ENCODE peak calls at places on chromosomes 2 and 18, in ten cellular contexts. One of them, this sample, is unnamed.

GRCh38 chr2:191860760-191861466 is 14.0 kb upstream of the CAVIN2 start:
- DNase-seq in SJSA1: no peak
- DNase-seq in IMR-90: no peak
- DNase-seq in astrocyte: no peak
- DNase-seq in heart right ventricle: no peak
- DNase-seq in fibroblast of lung: no peak
- DNase-seq in colonic mucosa: no peak
- DNase-seq in transverse colon: no peak
- DNase-seq in dorsolateral prefrontal cortex: no peak
- DNase-seq in mammary epithelial cell: no peak
- DNase-seq in this sample: no peak

GRCh38 chr2:146992057-146992456 is 852.8 kb upstream of the ACVR2A start:
- DNase-seq in SJSA1: no peak
- DNase-seq in IMR-90: peak
- DNase-seq in astrocyte: peak
- DNase-seq in heart right ventricle: no peak
- DNase-seq in fibroblast of lung: peak
- DNase-seq in colonic mucosa: no peak
- DNase-seq in transverse colon: no peak
- DNase-seq in dorsolateral prefrontal cortex: no peak
- DNase-seq in mammary epithelial cell: no peak
- DNase-seq in this sample: no peak

GRCh38 chr2:140916410-140916809 is 1214.4 kb downstream of the LRP1B start:
- DNase-seq in SJSA1: no peak
- DNase-seq in IMR-90: no peak
- DNase-seq in astrocyte: no peak
- DNase-seq in heart right ventricle: no peak
- DNase-seq in fibroblast of lung: no peak
- DNase-seq in colonic mucosa: no peak
- DNase-seq in transverse colon: no peak
- DNase-seq in dorsolateral prefrontal cortex: no peak
- DNase-seq in mammary epithelial cell: peak
- DNase-seq in this sample: no peak

GRCh38 chr2:229800997-229801754 is 86.8 kb upstream of the DNER start:
- DNase-seq in SJSA1: peak
- DNase-seq in IMR-90: peak
- DNase-seq in astrocyte: peak
- DNase-seq in heart right ventricle: peak
- DNase-seq in fibroblast of lung: peak
- DNase-seq in colonic mucosa: peak
- DNase-seq in transverse colon: peak
- DNase-seq in dorsolateral prefrontal cortex: peak
- DNase-seq in mammary epithelial cell: peak
- DNase-seq in this sample: no peak

GRCh38 chr18:68467966-68468365 is 246.9 kb downstream of the TMX3 start:
- DNase-seq in SJSA1: no peak
- DNase-seq in IMR-90: no peak
- DNase-seq in astrocyte: no peak
- DNase-seq in heart right ventricle: no peak
- DNase-seq in fibroblast of lung: no peak
- DNase-seq in colonic mucosa: no peak
- DNase-seq in transverse colon: no peak
- DNase-seq in dorsolateral prefrontal cortex: no peak
- DNase-seq in mammary epithelial cell: no peak
- DNase-seq in this sample: no peak

GRCh38 chr2:54052825-54053718 is 62.3 kb upstream of the ACYP2 start:
- DNase-seq in SJSA1: no peak
- DNase-seq in IMR-90: no peak
- DNase-seq in astrocyte: no peak
- DNase-seq in heart right ventricle: no peak
- DNase-seq in fibroblast of lung: no peak
- DNase-seq in colonic mucosa: no peak
- DNase-seq in transverse colon: no peak
- DNase-seq in dorsolateral prefrontal cortex: no peak
- DNase-seq in mammary epithelial cell: peak
- DNase-seq in this sample: no peak

GRCh38 chr2:56077352-56077915 is 106.4 kb upstream of the CCDC85A start:
- DNase-seq in SJSA1: no peak
- DNase-seq in IMR-90: peak
- DNase-seq in astrocyte: peak
- DNase-seq in heart right ventricle: no peak
- DNase-seq in fibroblast of lung: no peak
- DNase-seq in colonic mucosa: peak
- DNase-seq in transverse colon: no peak
- DNase-seq in dorsolateral prefrontal cortex: no peak
- DNase-seq in mammary epithelial cell: peak
- DNase-seq in this sample: no peak

GRCh38 chr2:29115797-29116781 is 874 bp downstream of the CLIP4 start:
- DNase-seq in SJSA1: peak
- DNase-seq in IMR-90: peak
- DNase-seq in astrocyte: peak
- DNase-seq in heart right ventricle: peak
- DNase-seq in fibroblast of lung: peak
- DNase-seq in colonic mucosa: peak
- DNase-seq in transverse colon: peak
- DNase-seq in dorsolateral prefrontal cortex: peak
- DNase-seq in mammary epithelial cell: peak
- DNase-seq in this sample: no peak

GRCh38 chr2:133171396-133172004 is 396.8 kb downstream of the NCKAP5 start:
- DNase-seq in SJSA1: peak
- DNase-seq in IMR-90: peak
- DNase-seq in astrocyte: peak
- DNase-seq in heart right ventricle: peak
- DNase-seq in fibroblast of lung: peak
- DNase-seq in colonic mucosa: peak
- DNase-seq in transverse colon: no peak
- DNase-seq in dorsolateral prefrontal cortex: no peak
- DNase-seq in mammary epithelial cell: peak
- DNase-seq in this sample: no peak

GRCh38 chr2:146124741-146125140 is 1604.8 kb upstream of the ZEB2 start:
- DNase-seq in SJSA1: no peak
- DNase-seq in IMR-90: peak
- DNase-seq in astrocyte: peak
- DNase-seq in heart right ventricle: no peak
- DNase-seq in fibroblast of lung: peak
- DNase-seq in colonic mucosa: no peak
- DNase-seq in transverse colon: no peak
- DNase-seq in dorsolateral prefrontal cortex: no peak
- DNase-seq in mammary epithelial cell: peak
- DNase-seq in this sample: no peak

GRCh38 chr18:49668583-49669290 is 106.9 kb downstream of the LIPG start:
- DNase-seq in SJSA1: no peak
- DNase-seq in IMR-90: no peak
- DNase-seq in astrocyte: peak
- DNase-seq in heart right ventricle: peak
- DNase-seq in fibroblast of lung: peak
- DNase-seq in colonic mucosa: peak
- DNase-seq in transverse colon: peak
- DNase-seq in dorsolateral prefrontal cortex: no peak
- DNase-seq in mammary epithelial cell: no peak
- DNase-seq in this sample: no peak

GRCh38 chr2:86633094-86633740 is 9.6 kb upstream of the RNF103 start:
- DNase-seq in SJSA1: no peak
- DNase-seq in IMR-90: no peak
- DNase-seq in astrocyte: no peak
- DNase-seq in heart right ventricle: peak
- DNase-seq in fibroblast of lung: no peak
- DNase-seq in colonic mucosa: peak
- DNase-seq in transverse colon: peak
- DNase-seq in dorsolateral prefrontal cortex: no peak
- DNase-seq in mammary epithelial cell: no peak
- DNase-seq in this sample: no peak

GRCh38 chr2:26299488-26300092 is 46.4 kb upstream of the SELENOI start:
- DNase-seq in SJSA1: no peak
- DNase-seq in IMR-90: peak
- DNase-seq in astrocyte: peak
- DNase-seq in heart right ventricle: peak
- DNase-seq in fibroblast of lung: peak
- DNase-seq in colonic mucosa: peak
- DNase-seq in transverse colon: peak
- DNase-seq in dorsolateral prefrontal cortex: no peak
- DNase-seq in mammary epithelial cell: peak
- DNase-seq in this sample: no peak

GRCh38 chr2:219658861-219659260 is 31.4 kb downstream of the SLC4A3 start:
- DNase-seq in SJSA1: no peak
- DNase-seq in IMR-90: no peak
- DNase-seq in astrocyte: no peak
- DNase-seq in heart right ventricle: no peak
- DNase-seq in fibroblast of lung: no peak
- DNase-seq in colonic mucosa: no peak
- DNase-seq in transverse colon: no peak
- DNase-seq in dorsolateral prefrontal cortex: no peak
- DNase-seq in mammary epithelial cell: no peak
- DNase-seq in this sample: no peak

DNA sequence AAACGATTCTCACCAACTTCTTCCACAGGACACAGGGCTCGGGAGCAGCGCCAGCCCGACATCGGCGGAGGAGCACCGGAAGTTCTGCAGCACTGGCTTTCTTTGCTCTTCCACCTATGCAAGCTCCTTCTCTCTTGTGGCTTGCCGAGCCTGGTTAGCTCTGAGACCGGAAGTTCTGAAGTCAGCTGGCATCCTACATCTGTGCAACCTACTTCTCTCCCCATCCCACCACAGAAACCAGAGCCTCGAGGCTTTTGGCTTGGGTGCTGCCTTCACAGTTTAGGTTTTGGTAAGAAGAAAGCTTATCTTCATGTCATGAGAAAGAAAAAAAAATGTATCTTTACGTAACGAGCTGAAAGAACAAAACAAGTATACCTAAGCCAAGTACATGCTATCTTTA is 111.7 kb downstream of the ANKRD44 start:
- DNase-seq in SJSA1: no peak
- DNase-seq in IMR-90: no peak
- DNase-seq in astrocyte: no peak
- DNase-seq in heart right ventricle: peak
- DNase-seq in fibroblast of lung: no peak
- DNase-seq in colonic mucosa: peak
- DNase-seq in transverse colon: peak
- DNase-seq in dorsolateral prefrontal cortex: peak
- DNase-seq in mammary epithelial cell: peak
- DNase-seq in this sample: no peak
- H3K27ac ChIP-seq in SJSA1: no peak
- H3K27ac ChIP-seq in IMR-90: no peak
- H3K27ac ChIP-seq in astrocyte: no peak
- H3K27ac ChIP-seq in heart right ventricle: peak
- H3K27ac ChIP-seq in fibroblast of lung: no peak
- H3K27ac ChIP-seq in colonic mucosa: peak
- H3K27ac ChIP-seq in transverse colon: peak
- H3K27ac ChIP-seq in dorsolateral prefrontal cortex: no peak
- H3K27ac ChIP-seq in mammary epithelial cell: no peak
- H3K27ac ChIP-seq in this sample: no peak

GRCh38 chr18:6728809-6729246 is 688 bp upstream of the ARHGAP28 start:
- DNase-seq in SJSA1: no peak
- DNase-seq in IMR-90: no peak
- DNase-seq in astrocyte: peak
- DNase-seq in heart right ventricle: no peak
- DNase-seq in fibroblast of lung: no peak
- DNase-seq in colonic mucosa: no peak
- DNase-seq in transverse colon: no peak
- DNase-seq in dorsolateral prefrontal cortex: no peak
- DNase-seq in mammary epithelial cell: no peak
- DNase-seq in this sample: no peak
- H3K4me3 ChIP-seq in SJSA1: peak
- H3K4me3 ChIP-seq in IMR-90: peak
- H3K4me3 ChIP-seq in astrocyte: peak
- H3K4me3 ChIP-seq in heart right ventricle: peak
- H3K4me3 ChIP-seq in fibroblast of lung: peak
- H3K4me3 ChIP-seq in colonic mucosa: peak
- H3K4me3 ChIP-seq in transverse colon: no peak
- H3K4me3 ChIP-seq in dorsolateral prefrontal cortex: peak
- H3K4me3 ChIP-seq in mammary epithelial cell: peak
- H3K4me3 ChIP-seq in this sample: peak

GRCh38 chr18:9878095-9878494 is 7.7 kb upstream of the TXNDC2 start:
- DNase-seq in SJSA1: no peak
- DNase-seq in IMR-90: no peak
- DNase-seq in astrocyte: no peak
- DNase-seq in heart right ventricle: no peak
- DNase-seq in fibroblast of lung: no peak
- DNase-seq in colonic mucosa: no peak
- DNase-seq in transverse colon: no peak
- DNase-seq in dorsolateral prefrontal cortex: no peak
- DNase-seq in mammary epithelial cell: no peak
- DNase-seq in this sample: no peak

GRCh38 chr18:9878783-9879242 is 7.0 kb upstream of the TXNDC2 start:
- DNase-seq in SJSA1: no peak
- DNase-seq in IMR-90: no peak
- DNase-seq in astrocyte: no peak
- DNase-seq in heart right ventricle: no peak
- DNase-seq in fibroblast of lung: no peak
- DNase-seq in colonic mucosa: no peak
- DNase-seq in transverse colon: no peak
- DNase-seq in dorsolateral prefrontal cortex: no peak
- DNase-seq in mammary epithelial cell: no peak
- DNase-seq in this sample: no peak

GRCh38 chr18:9876523-9876866 is 9.3 kb upstream of the TXNDC2 start:
- DNase-seq in SJSA1: no peak
- DNase-seq in IMR-90: no peak
- DNase-seq in astrocyte: no peak
- DNase-seq in heart right ventricle: no peak
- DNase-seq in fibroblast of lung: no peak
- DNase-seq in colonic mucosa: no peak
- DNase-seq in transverse colon: no peak
- DNase-seq in dorsolateral prefrontal cortex: no peak
- DNase-seq in mammary epithelial cell: no peak
- DNase-seq in this sample: no peak

GRCh38 chr18:9877655-9878014 is 8.1 kb upstream of the TXNDC2 start:
- DNase-seq in SJSA1: no peak
- DNase-seq in IMR-90: no peak
- DNase-seq in astrocyte: no peak
- DNase-seq in heart right ventricle: no peak
- DNase-seq in fibroblast of lung: no peak
- DNase-seq in colonic mucosa: no peak
- DNase-seq in transverse colon: no peak
- DNase-seq in dorsolateral prefrontal cortex: no peak
- DNase-seq in mammary epithelial cell: no peak
- DNase-seq in this sample: no peak

GRCh38 chr18:9876867-9877654 is 8.7 kb upstream of the TXNDC2 start:
- DNase-seq in SJSA1: peak
- DNase-seq in IMR-90: peak
- DNase-seq in astrocyte: peak
- DNase-seq in heart right ventricle: peak
- DNase-seq in fibroblast of lung: peak
- DNase-seq in colonic mucosa: no peak
- DNase-seq in transverse colon: no peak
- DNase-seq in dorsolateral prefrontal cortex: no peak
- DNase-seq in mammary epithelial cell: peak
- DNase-seq in this sample: no peak
- H3K27ac ChIP-seq in SJSA1: peak
- H3K27ac ChIP-seq in IMR-90: peak
- H3K27ac ChIP-seq in astrocyte: peak
- H3K27ac ChIP-seq in heart right ventricle: peak
- H3K27ac ChIP-seq in fibroblast of lung: peak
- H3K27ac ChIP-seq in colonic mucosa: peak
- H3K27ac ChIP-seq in transverse colon: peak
- H3K27ac ChIP-seq in dorsolateral prefrontal cortex: no peak
- H3K27ac ChIP-seq in mammary epithelial cell: peak
- H3K27ac ChIP-seq in this sample: peak

DNA sequence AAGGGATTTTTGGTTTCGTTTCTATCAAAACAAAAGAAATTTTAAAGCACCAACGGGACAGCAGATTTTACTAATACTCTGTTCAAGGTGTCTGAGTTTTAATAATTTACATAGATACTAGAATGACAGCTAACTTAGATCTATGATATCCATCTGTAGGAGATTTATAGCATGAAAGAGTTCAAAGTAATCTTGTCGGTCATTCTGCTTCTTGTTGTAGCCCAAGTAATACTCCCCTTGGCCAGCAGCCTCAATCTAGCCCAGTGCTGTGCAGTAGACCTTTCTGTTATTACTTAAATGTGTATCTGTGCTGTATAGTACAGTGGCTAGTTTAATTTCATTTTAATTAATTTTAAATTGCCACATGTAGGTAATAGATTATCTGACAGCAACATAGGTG is 44.7 kb downstream of the ANKRD12 start:
- DNase-seq in SJSA1: no peak
- DNase-seq in IMR-90: no peak
- DNase-seq in astrocyte: no peak
- DNase-seq in heart right ventricle: no peak
- DNase-seq in fibroblast of lung: no peak
- DNase-seq in colonic mucosa: no peak
- DNase-seq in transverse colon: no peak
- DNase-seq in dorsolateral prefrontal cortex: no peak
- DNase-seq in mammary epithelial cell: no peak
- DNase-seq in this sample: no peak
- H3K4me3 ChIP-seq in SJSA1: no peak
- H3K4me3 ChIP-seq in IMR-90: no peak
- H3K4me3 ChIP-seq in astrocyte: no peak
- H3K4me3 ChIP-seq in heart right ventricle: no peak
- H3K4me3 ChIP-seq in fibroblast of lung: no peak
- H3K4me3 ChIP-seq in colonic mucosa: no peak
- H3K4me3 ChIP-seq in transverse colon: no peak
- H3K4me3 ChIP-seq in dorsolateral prefrontal cortex: no peak
- H3K4me3 ChIP-seq in mammary epithelial cell: no peak
- H3K4me3 ChIP-seq in this sample: peak

This sample was measured in keratinocyte.